ENCODE peak calls at places on chromosomes 1 and 21, in four cellular contexts. One of them, this sample, is unnamed.

GRCh38 chr1:65894738-65895605 is 102.3 kb downstream of the PDE4B start:
- DNase-seq in NCI-H2081: no peak
- DNase-seq in effector CD4-positive, alpha-beta T cell: no peak
- DNase-seq in osteocyte: no peak
- DNase-seq in this sample: no peak

GRCh38 chr21:42040411-42041180 is 30.4 kb upstream of the ZBTB21 start:
- DNase-seq in effector CD4-positive, alpha-beta T cell: no peak
- DNase-seq in osteocyte: no peak
- DNase-seq in NCI-H2081: no peak
- DNase-seq in this sample: no peak

GRCh38 chr1:206963740-206964139 is 6.5 kb downstream of the FCAMR start:
- DNase-seq in osteocyte: no peak
- DNase-seq in effector CD4-positive, alpha-beta T cell: no peak
- DNase-seq in NCI-H2081: no peak
- DNase-seq in this sample: no peak

GRCh38 chr1:208207388-208208131 is 36.6 kb downstream of the PLXNA2 start:
- DNase-seq in NCI-H2081: no peak
- DNase-seq in osteocyte: no peak
- DNase-seq in effector CD4-positive, alpha-beta T cell: no peak
- DNase-seq in this sample: no peak

GRCh38 chr1:9573723-9574122 is 15.0 kb upstream of the TMEM201 start:
- DNase-seq in effector CD4-positive, alpha-beta T cell: no peak
- DNase-seq in osteocyte: no peak
- DNase-seq in NCI-H2081: no peak
- DNase-seq in this sample: no peak

GRCh38 chr21:33640697-33641338 is 723 bp downstream of the CRYZL1 start:
- DNase-seq in effector CD4-positive, alpha-beta T cell: no peak
- DNase-seq in NCI-H2081: no peak
- DNase-seq in osteocyte: no peak
- DNase-seq in this sample: no peak

GRCh38 chr1:10257851-10258250 is 47.5 kb downstream of the KIF1B start:
- DNase-seq in effector CD4-positive, alpha-beta T cell: no peak
- DNase-seq in NCI-H2081: no peak
- DNase-seq in osteocyte: no peak
- DNase-seq in this sample: no peak

GRCh38 chr1:91589438-91589837 is 88.8 kb downstream of the CDC7 start:
- DNase-seq in osteocyte: no peak
- DNase-seq in NCI-H2081: no peak
- DNase-seq in effector CD4-positive, alpha-beta T cell: no peak
- DNase-seq in this sample: no peak

GRCh38 chr1:158830904-158831507 is at the start of gene MNDA:
- DNase-seq in osteocyte: no peak
- DNase-seq in NCI-H2081: no peak
- DNase-seq in effector CD4-positive, alpha-beta T cell: no peak
- DNase-seq in this sample: no peak

GRCh38 chr1:23930861-23931471 is 17.8 kb upstream of the CNR2 start:
- DNase-seq in NCI-H2081: no peak
- DNase-seq in osteocyte: no peak
- DNase-seq in effector CD4-positive, alpha-beta T cell: no peak
- DNase-seq in this sample: no peak

GRCh38 chr1:212567676-212568075 is 40.9 kb upstream of the ATF3 start:
- DNase-seq in effector CD4-positive, alpha-beta T cell: no peak
- DNase-seq in osteocyte: no peak
- DNase-seq in NCI-H2081: no peak
- DNase-seq in this sample: no peak

GRCh38 chr1:218426343-218426657 is 81.2 kb downstream of the TGFB2 start:
- DNase-seq in effector CD4-positive, alpha-beta T cell: no peak
- DNase-seq in NCI-H2081: no peak
- DNase-seq in osteocyte: no peak
- DNase-seq in this sample: no peak

GRCh38 chr1:58781541-58782307 is 2.1 kb downstream of the JUN start:
- DNase-seq in NCI-H2081: peak; percentile 81
- DNase-seq in osteocyte: peak; percentile 90
- DNase-seq in effector CD4-positive, alpha-beta T cell: peak; percentile 39
- DNase-seq in this sample: no peak

GRCh38 chr1:27406354-27406665 is 13.9 kb downstream of the GPR3 start:
- DNase-seq in NCI-H2081: no peak
- DNase-seq in osteocyte: no peak
- DNase-seq in effector CD4-positive, alpha-beta T cell: no peak
- DNase-seq in this sample: no peak

GRCh38 chr1:160189649-160190625 is at the start of gene CASQ1:
- DNase-seq in osteocyte: no peak
- DNase-seq in NCI-H2081: no peak
- DNase-seq in effector CD4-positive, alpha-beta T cell: no peak
- DNase-seq in this sample: no peak

GRCh38 chr21:45949928-45950739 is 31.4 kb upstream of the COL6A1 start:
- DNase-seq in effector CD4-positive, alpha-beta T cell: no peak
- DNase-seq in NCI-H2081: no peak
- DNase-seq in osteocyte: no peak
- DNase-seq in this sample: no peak

GRCh38 chr1:35369922-35370671 is 101.6 kb downstream of the ZMYM4 start:
- DNase-seq in NCI-H2081: no peak
- DNase-seq in osteocyte: no peak
- DNase-seq in effector CD4-positive, alpha-beta T cell: no peak
- DNase-seq in this sample: no peak

GRCh38 chr1:106621853-106622252 is 434.6 kb upstream of the PRMT6 start:
- DNase-seq in NCI-H2081: peak; percentile 13
- DNase-seq in osteocyte: no peak
- DNase-seq in effector CD4-positive, alpha-beta T cell: no peak
- DNase-seq in this sample: no peak

GRCh38 chr1:153515504-153516394 is 20.0 kb downstream of the S100A6 start:
- DNase-seq in NCI-H2081: no peak
- DNase-seq in effector CD4-positive, alpha-beta T cell: no peak
- DNase-seq in osteocyte: no peak
- DNase-seq in this sample: no peak

GRCh38 chr1:63732666-63733065 is 41.2 kb upstream of the ROR1 start:
- DNase-seq in NCI-H2081: no peak
- DNase-seq in effector CD4-positive, alpha-beta T cell: no peak
- DNase-seq in osteocyte: no peak
- DNase-seq in this sample: no peak

GRCh38 chr1:24893431-24893830 is 36.6 kb downstream of the RUNX3 start:
- DNase-seq in effector CD4-positive, alpha-beta T cell: no peak
- DNase-seq in osteocyte: no peak
- DNase-seq in NCI-H2081: no peak
- DNase-seq in this sample: no peak